ENCODE peak calls at places on chromosomes 12 and 14, in nine cellular contexts. Z, G, I, Q, L, R, Y, X and D are unnamed samples.

GRCh38 chr12:43653289-43653915 is 101.4 kb upstream of the ADAMTS20 start:
- DNase-seq in R (no peak), I (no peak), X (no peak), G (no peak), Q (no peak), Z (no peak), Y (no peak), L (no peak), D (no peak)

GRCh38 chr12:108468149-108468968 is 46.7 kb upstream of the FICD start:
- DNase-seq in R (no peak), Z (no peak), L (peak), I (no peak), G (no peak), Q (no peak), X (peak), Y (peak), D (peak)

GRCh38 chr12:131366261-131366871 is 344.5 kb upstream of the SFSWAP start:
- DNase-seq in X (no peak), R (no peak), G (no peak), Z (no peak), Y (no peak), I (no peak), L (no peak), Q (no peak), D (no peak)

GRCh38 chr12:70645494-70646317 is 8.5 kb upstream of the PTPRB start:
- DNase-seq in I (no peak), R (no peak), Z (no peak), G (peak), Y (peak), Q (peak), L (peak), X (no peak), D (peak)

GRCh38 chr12:121494093-121494787 is 86.6 kb downstream of the KDM2B start:
- DNase-seq in Y (peak), G (no peak), Z (peak), I (peak), L (peak), R (peak), X (peak), Q (peak), D (peak)

GRCh38 chr14:24260026-24260779 is 2.8 kb downstream of the TGM1 start:
- DNase-seq in L (no peak), Y (no peak), X (no peak), G (peak), R (no peak), Q (no peak), Z (no peak), I (no peak), D (no peak)

GRCh38 chr12:93094988-93095737 is 166.1 kb upstream of the EEA1 start:
- DNase-seq in I (no peak), G (no peak), Q (no peak), L (no peak), X (no peak), Z (no peak), R (no peak), Y (no peak), D (no peak)

GRCh38 chr12:98470469-98471082 is 44.8 kb upstream of the TMPO start:
- DNase-seq in Y (no peak), X (no peak), I (no peak), Q (no peak), G (no peak), L (no peak), R (no peak), Z (no peak), D (no peak)